ENCODE peak calls at places on chromosomes 11 and 22, in five cellular contexts. I, K, X, O and W are unnamed samples.

GRCh38 chr11:12963789-12964536 is 45.2 kb upstream of the RASSF10 start:
- DNase-seq in I (peak), K (no peak), X (peak), O (peak), W (peak)

GRCh38 chr11:47607380-47607779 is 13.2 kb upstream of the C1QTNF4 start:
- DNase-seq in I (no peak), K (no peak), X (no peak), O (no peak), W (no peak)

GRCh38 chr22:45376703-45377102 is 36.7 kb downstream of the SMC1B start:
- DNase-seq in I (no peak), K (no peak), X (no peak), O (no peak), W (no peak)

GRCh38 chr11:56521955-56522354 is 21.1 kb downstream of the OR5M11 start:
- DNase-seq in I (no peak), K (no peak), X (no peak), O (no peak), W (no peak)

GRCh38 chr22:32048069-32048468 is 5.0 kb downstream of the SLC5A1 start:
- DNase-seq in I (no peak), K (no peak), X (no peak), O (no peak), W (no peak)

GRCh38 chr11:134412508-134413333 is 679 bp upstream of the B3GAT1 start:
- DNase-seq in I (peak), K (no peak), X (peak), O (no peak), W (no peak)

GRCh38 chr11:105589346-105589745 is 20.5 kb upstream of the GRIA4 start:
- DNase-seq in I (no peak), K (no peak), X (no peak), O (no peak), W (no peak)

GRCh38 chr11:47946682-47947575 is 33.4 kb upstream of the PTPRJ start:
- DNase-seq in I (no peak), K (peak), X (peak), O (no peak), W (no peak)

GRCh38 chr11:110184466-110184865 is 91.3 kb downstream of the ZC3H12C start:
- DNase-seq in I (no peak), K (no peak), X (no peak), O (no peak), W (no peak)